ENCODE peak calls at places on chromosomes 16 and 17, in five cellular contexts. A is spleen, Y is mucosa of descending colon, N is BE2C, E is stomach. U is an unnamed sample.

GRCh38 chr16:85704011-85704410 is 15.3 kb upstream of the GINS2 start:
- DNase-seq in A (no peak), Y (no peak), N (no peak), E (no peak), U (no peak)

GRCh38 chr17:57604771-57605733 is 140.0 kb downstream of the CCDC182 start:
- DNase-seq in A (peak), Y (peak), N (peak), E (peak), U (no peak)

GRCh38 chr16:64544859-64545258 is 577.0 kb downstream of the CDH11 start:
- DNase-seq in A (no peak), Y (no peak), N (no peak), E (no peak), U (no peak)

GRCh38 chr17:56440391-56440790 is 153.1 kb upstream of the NOG start:
- DNase-seq in A (no peak), Y (no peak), N (no peak), E (no peak), U (no peak)

GRCh38 chr16:75379911-75380847 is 53.1 kb downstream of the CFDP1 start:
- DNase-seq in A (no peak), Y (no peak), N (no peak), E (no peak), U (no peak)

GRCh38 chr17:79746955-79747507 is 16.3 kb downstream of the ENPP7 start:
- DNase-seq in A (no peak), Y (no peak), N (no peak), E (no peak), U (no peak)

GRCh38 chr17:48483471-48484131 is 47.2 kb downstream of the HOXB1 start:
- DNase-seq in A (no peak), Y (no peak), N (no peak), E (no peak), U (peak)

GRCh38 chr17:46264456-46265198 is 30.3 kb upstream of the LRRC37A start:
- DNase-seq in A (no peak), Y (peak), N (no peak), E (no peak), U (peak)

GRCh38 chr16:17591655-17592405 is 121.1 kb upstream of the XYLT1 start:
- DNase-seq in A (no peak), Y (no peak), N (peak), E (no peak), U (no peak)

GRCh38 chr16:79713609-79714309 is 113.2 kb upstream of the MAF start:
- DNase-seq in A (no peak), Y (no peak), N (no peak), E (no peak), U (no peak)

GRCh38 chr16:73890524-73891500 is 405.8 kb upstream of the PSMD7 start:
- DNase-seq in A (no peak), Y (no peak), N (no peak), E (no peak), U (no peak)

GRCh38 chr16:56075732-56076131 is 115.6 kb upstream of the GNAO1 start:
- DNase-seq in A (no peak), Y (no peak), N (peak), E (no peak), U (no peak)

GRCh38 chr16:85593503-85594195 is 19.5 kb upstream of the GSE1 start:
- DNase-seq in A (no peak), Y (no peak), N (no peak), E (no peak), U (no peak)

DNA sequence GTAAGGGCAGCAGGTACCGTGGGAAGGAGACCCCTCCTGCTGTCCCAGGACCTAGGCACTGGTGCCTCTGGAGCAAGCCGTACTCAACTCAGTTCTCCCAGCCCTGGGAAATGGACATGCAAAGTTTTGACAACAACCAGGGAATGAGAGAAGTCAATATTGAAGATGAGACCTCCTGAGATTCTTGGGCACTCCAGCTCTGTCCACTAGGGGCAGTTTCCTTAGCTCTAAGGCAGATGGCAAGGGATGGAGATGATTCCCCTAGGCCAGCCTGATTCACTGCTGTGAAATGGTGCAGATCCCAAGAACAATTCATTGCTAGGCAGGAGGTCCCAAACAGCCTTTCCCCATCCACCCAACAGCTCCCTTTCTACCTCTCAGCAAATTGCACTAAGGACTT is 20.6 kb upstream of the SDR42E2 start:
- DNase-seq in A (no peak), Y (no peak), N (peak), E (no peak), U (no peak)
- TF ChIP-seq CTCF in A (no peak), Y (no peak), N (peak), E (no peak), U (peak)

GRCh38 chr17:32281011-32281451 is 15.4 kb downstream of the RHBDL3 start:
- DNase-seq in A (no peak), Y (no peak), N (peak), E (peak), U (no peak)
- H3K4me3 ChIP-seq in A (no peak), Y (no peak), N (no peak), E (no peak), U (no peak)

GRCh38 chr17:50697663-50698272 is 9.9 kb downstream of the ANKRD40 start:
- DNase-seq in A (no peak), Y (no peak), N (no peak), E (no peak), U (no peak)
- TF ChIP-seq CTCF in A (no peak), Y (no peak), N (peak), E (no peak), U (no peak)

DNA sequence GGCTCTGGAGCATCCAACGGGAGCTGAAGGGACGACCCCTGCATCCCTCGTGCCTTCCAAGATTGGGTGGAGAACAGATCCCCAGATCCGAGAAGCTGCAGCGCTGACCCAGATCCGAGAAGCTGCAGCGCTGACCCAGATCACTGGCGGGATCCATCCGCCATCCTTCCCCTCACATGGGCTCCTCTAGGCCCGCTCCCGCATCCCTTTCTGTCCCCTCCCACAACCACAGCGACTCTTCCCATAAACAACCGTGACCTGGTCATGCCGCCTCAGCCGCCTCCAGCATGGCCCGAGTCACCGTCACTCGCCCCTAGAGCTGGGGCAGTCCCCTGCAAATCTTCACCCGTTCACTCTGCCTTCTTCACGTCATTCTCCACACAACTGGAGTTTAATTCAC is 124.9 kb downstream of the UTP18 start:
- DNase-seq in A (no peak), Y (no peak), N (no peak), E (no peak), U (no peak)
- H3K4me3 ChIP-seq in A (no peak), Y (no peak), N (no peak), E (no peak), U (no peak)

DNA sequence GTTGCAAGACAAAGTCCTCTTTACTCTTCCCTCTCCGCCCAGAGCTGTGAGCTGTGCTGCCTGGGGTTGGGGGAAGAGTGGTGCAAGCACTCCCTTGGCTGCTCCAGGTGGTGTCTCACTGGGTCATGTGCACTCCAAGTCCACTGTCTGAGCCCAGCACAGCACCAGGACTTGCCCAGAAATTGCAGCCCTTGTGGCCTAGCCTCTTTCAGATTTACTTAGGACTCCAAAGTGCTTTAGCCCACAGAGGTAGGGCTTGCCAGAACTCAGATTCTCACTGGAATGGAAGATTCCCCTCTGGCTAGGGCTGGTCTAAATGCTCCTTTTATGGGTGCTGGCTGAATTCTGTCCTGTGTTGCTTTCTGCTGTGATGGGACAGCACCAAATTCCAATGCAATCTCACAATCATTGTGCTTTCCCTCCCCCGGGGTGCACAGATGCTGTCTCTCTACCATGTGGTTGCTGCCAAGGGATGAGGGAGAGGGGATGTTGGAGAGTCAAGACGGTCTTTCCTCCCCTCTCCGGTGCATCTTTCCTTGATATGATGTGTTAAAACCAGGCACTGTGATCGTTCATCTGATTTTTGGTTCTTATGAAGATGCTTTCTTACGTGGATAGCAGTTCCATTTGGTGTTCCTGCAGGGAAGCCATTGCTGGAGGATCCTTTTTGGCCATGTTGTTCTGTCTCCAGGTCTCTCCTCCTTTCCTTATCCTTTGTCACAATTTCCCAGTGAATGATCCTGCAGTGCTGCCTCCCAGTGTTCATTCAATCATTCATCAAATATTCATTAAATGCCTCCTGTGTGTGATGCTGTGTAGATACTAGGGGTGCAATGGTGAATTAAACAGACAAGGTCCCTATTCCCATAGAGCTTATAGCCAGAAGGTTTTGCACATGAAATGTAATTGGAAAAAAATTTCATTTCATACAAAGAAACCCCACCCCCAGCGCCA is 216.3 kb downstream of the SPECC1 start:
- DNase-seq in A (no peak), Y (no peak), N (no peak), E (no peak), U (no peak)
- TF ChIP-seq CTCF in A (no peak), Y (no peak), N (no peak), E (no peak), U (no peak)

U was measured in AG04449.